ENCODE peak calls at places on chromosomes 16 and 17, in five cellular contexts. R, H, B, D and S are unnamed samples.

GRCh38 chr16:87790278-87791023 is 24.7 kb upstream of the KLHDC4 start:
- DNase-seq in D (peak; percentile 33), B (peak; percentile 83), R (peak; percentile 23), H (peak; percentile 40), S (no peak)

GRCh38 chr17:73586921-73587680 is 57.1 kb downstream of the SDK2 start:
- DNase-seq in B (peak; percentile 33), D (no peak), R (no peak), H (no peak), S (no peak)

GRCh38 chr16:77912617-77913016 is 109.7 kb upstream of the CLEC3A start:
- DNase-seq in H (no peak), D (no peak), B (no peak), R (no peak), S (no peak)

GRCh38 chr16:64132686-64133085 is 989.2 kb downstream of the CDH11 start:
- DNase-seq in H (no peak), D (no peak), B (no peak), R (no peak), S (no peak)

GRCh38 chr17:66491213-66491612 is 188.8 kb downstream of the PRKCA start:
- DNase-seq in D (no peak), H (no peak), B (no peak), R (no peak), S (no peak)

GRCh38 chr16:4795181-4795827 is at the start of gene SMIM22:
- DNase-seq in H (peak; percentile 87), B (no peak), R (peak; percentile 83), D (no peak), S (no peak)

GRCh38 chr16:66906916-66907836 is 11.5 kb downstream of the CDH16 start:
- DNase-seq in B (no peak), D (no peak), H (no peak), R (no peak), S (no peak)

GRCh38 chr17:31158741-31159377 is 64.1 kb downstream of the NF1 start:
- DNase-seq in H (no peak), B (no peak), R (no peak), D (peak; percentile 9), S (no peak)

GRCh38 chr17:40530988-40531971 is 29.9 kb upstream of the TNS4 start:
- DNase-seq in H (no peak), D (no peak), B (no peak), R (no peak), S (no peak)

GRCh38 chr17:60060474-60060873 is 18.2 kb downstream of the HEATR6 start:
- DNase-seq in B (no peak), H (no peak), R (no peak), D (no peak), S (no peak)

GRCh38 chr16:27223226-27223610 is 19.9 kb downstream of the KDM8 start:
- DNase-seq in R (peak; percentile 10), B (no peak), H (no peak), D (no peak), S (no peak)

GRCh38 chr17:82332669-82333278 is 792 bp downstream of the SECTM1 start:
- DNase-seq in B (peak; percentile 69), H (peak; percentile 76), D (peak; percentile 55), R (peak; percentile 67), S (no peak)

GRCh38 chr16:50655558-50656055 is 25.5 kb downstream of the SNX20 start:
- DNase-seq in R (no peak), B (no peak), H (peak; percentile 62), D (no peak), S (no peak)

GRCh38 chr16:65757064-65757463 is 609.4 kb upstream of the CDH5 start:
- DNase-seq in H (no peak), B (no peak), R (no peak), D (peak; percentile 11), S (no peak)

GRCh38 chr17:78529871-78530670 is 47.1 kb downstream of the DNAH17 start:
- DNase-seq in H (peak; percentile 75), D (no peak), R (peak; percentile 54), B (no peak), S (no peak)

GRCh38 chr17:82931696-82932060 is 91.9 kb upstream of the ZNF750 start:
- DNase-seq in R (peak; percentile 34), B (no peak), H (peak; percentile 43), D (peak; percentile 94), S (peak; percentile 69)

GRCh38 chr16:85580684-85581083 is 32.4 kb upstream of the GSE1 start:
- DNase-seq in H (no peak), D (no peak), B (no peak), R (no peak), S (no peak)

GRCh38 chr16:69410285-69410990 is 14.0 kb upstream of the CYB5B start:
- DNase-seq in R (no peak), B (peak; percentile 33), H (no peak), D (peak; percentile 83), S (no peak)

GRCh38 chr17:44469676-44470075 is 33.5 kb downstream of the GPATCH8 start:
- DNase-seq in D (peak; percentile 31), R (no peak), B (no peak), H (no peak), S (no peak)

GRCh38 chr17:29568331-29569244 is at the start of gene TP53I13:
- DNase-seq in H (peak; percentile 89), D (peak; percentile 68), R (peak; percentile 94), B (peak; percentile 82), S (peak; percentile 76)
- TF ChIP-seq POLR2A in H (peak; percentile 43), D (peak; percentile 30), R (peak; percentile 80), B (peak; percentile 81), S (peak; percentile 21)

GRCh38 chr16:83031524-83031923 is 404.8 kb downstream of the CDH13 start:
- DNase-seq in B (no peak), D (peak; percentile 8), H (no peak), R (no peak), S (no peak)
- H3K9me3 ChIP-seq in B (no peaks in the 10 kb centered on the region), D (no peaks in the 10 kb centered on the region), H (no peaks in the 10 kb centered on the region), R (no peaks in the 10 kb centered on the region), S (no peaks in the 10 kb centered on the region)

GRCh38 chr17:21295036-21295952 is 10.8 kb downstream of the MAP2K3 start:
- DNase-seq in R (peak; percentile 55), H (peak; percentile 80), D (peak; percentile 59), B (no peak), S (peak; percentile 54)
- TF ChIP-seq POLR2A in R (no peak), H (no peak), D (no peak), B (no peak), S (no peak)

GRCh38 chr17:917391-917811 is 62.2 kb downstream of the NXN start:
- DNase-seq in B (no peak), D (no peak), H (no peak), R (no peak), S (no peak)
- H3K9me3 ChIP-seq in B (peaks cover 3% of the 10 kb centered on the region), D (no peaks in the 10 kb centered on the region), H (no peaks in the 10 kb centered on the region), R (no peaks in the 10 kb centered on the region), S (no peaks in the 10 kb centered on the region)

DNA sequence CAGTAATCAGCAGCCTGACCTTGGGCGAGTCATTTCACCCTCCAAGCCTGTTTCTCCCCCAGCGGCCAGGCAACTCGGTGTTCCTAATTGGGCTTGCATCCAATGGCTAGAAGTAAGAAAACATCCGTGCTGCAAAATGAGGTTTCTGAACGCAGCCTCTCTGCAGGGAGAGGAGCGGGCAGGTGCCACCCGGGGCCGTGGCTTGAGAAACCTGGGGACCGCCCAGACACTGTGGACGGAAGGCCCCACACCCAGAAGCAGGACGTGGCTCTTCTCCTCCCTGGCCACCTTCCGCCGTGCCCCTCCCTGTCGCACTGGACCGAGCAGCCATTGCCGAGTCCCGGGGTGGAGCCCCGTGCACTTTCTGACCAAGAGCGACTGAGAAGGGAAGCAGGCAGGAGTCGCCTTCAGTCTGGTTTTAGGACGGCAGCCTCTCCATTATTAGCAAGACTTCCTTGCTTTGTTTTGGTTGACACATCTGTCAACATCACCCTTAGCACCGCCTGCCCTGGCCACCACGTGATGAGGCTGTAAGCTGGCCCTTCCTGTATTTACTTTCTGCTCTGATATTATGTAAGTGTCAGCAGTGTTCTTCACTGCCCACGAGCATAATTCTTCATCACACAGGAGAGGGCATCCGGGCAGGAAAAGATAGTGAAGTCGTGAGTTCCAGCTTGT is 785 bp downstream of the HERPUD1 start:
- DNase-seq in H (peak; percentile 87), B (peak; percentile 66), D (peak; percentile 69), R (peak; percentile 81), S (peak; percentile 79)
- TF ChIP-seq POLR2A in H (peak; percentile 76), B (no peak), D (no peak), R (peak; percentile 84), S (peak; percentile 42)

DNA sequence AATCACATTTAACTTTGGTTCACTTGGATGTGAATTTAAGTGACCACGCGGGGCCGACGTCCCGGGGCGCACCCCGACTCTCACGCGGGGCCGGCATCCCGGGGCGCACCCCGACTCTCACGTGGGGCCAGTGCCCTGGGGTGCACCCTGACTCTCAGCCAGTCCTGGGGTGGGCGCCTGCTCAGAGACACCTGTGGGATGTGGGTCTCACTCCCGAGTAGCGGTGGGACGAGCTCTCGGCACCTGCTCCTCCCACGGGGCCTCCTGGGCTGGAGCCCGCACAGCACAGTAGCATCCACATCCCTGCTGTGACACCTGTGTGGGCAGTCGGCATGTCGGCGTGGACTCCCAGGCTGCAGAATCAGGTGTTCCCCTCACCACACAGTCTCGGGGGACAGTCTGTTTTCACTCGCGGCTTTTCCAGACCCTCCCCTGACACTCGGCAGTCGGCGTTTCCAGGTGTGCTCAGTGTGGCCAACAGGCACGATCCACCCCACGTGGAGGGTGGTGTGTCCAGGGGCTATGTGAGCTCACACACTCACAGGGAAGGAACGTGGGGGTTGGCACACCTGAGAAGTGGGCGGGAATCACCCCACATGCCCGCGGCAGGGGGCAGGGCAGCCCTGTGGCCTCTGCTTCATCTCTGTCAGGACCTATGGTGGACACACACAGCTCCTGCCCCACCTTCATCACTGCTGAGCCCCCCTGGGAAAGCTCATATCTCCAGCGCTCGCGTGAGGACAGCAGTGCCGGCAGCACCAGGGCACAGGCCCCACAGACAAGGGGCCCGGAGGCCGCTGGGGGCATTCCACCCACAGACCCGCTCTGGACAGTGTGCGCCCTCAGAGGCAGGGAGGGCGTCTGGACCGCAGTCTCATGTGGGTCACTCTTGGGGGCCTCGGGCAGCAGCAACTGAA is 51.8 kb downstream of the LMF1 start:
- DNase-seq in R (no peak), H (no peak), B (no peak), D (no peak), S (no peak)
- H3K9me3 ChIP-seq in R (no peaks in the 10 kb centered on the region), H (no peaks in the 10 kb centered on the region), B (peaks cover 5% of the 10 kb centered on the region), D (peaks cover 4% of the 10 kb centered on the region), S (no peaks in the 10 kb centered on the region)